ENCODE peak calls at places on chromosomes 11 and 22, in six cellular contexts. One of them, this sample, is unnamed.

GRCh38 chr11:122791411-122791810 is 46.9 kb upstream of the CRTAM start:
- ATAC-seq in GM12878: no peak
- ATAC-seq in upper lobe of left lung: no peak
- ATAC-seq in HepG2: no peak
- ATAC-seq in A549: no peak
- ATAC-seq in K562: no peak
- ATAC-seq in this sample: no peak

GRCh38 chr11:110645253-110645652 is 67.0 kb downstream of the ARHGAP20 start:
- ATAC-seq in GM12878: no peak
- ATAC-seq in upper lobe of left lung: no peak
- ATAC-seq in HepG2: no peak
- ATAC-seq in A549: no peak
- ATAC-seq in K562: no peak
- ATAC-seq in this sample: no peak

GRCh38 chr11:108177570-108177969 is 44.9 kb downstream of the NPAT start:
- ATAC-seq in GM12878: no peak
- ATAC-seq in upper lobe of left lung: no peak
- ATAC-seq in HepG2: peak
- ATAC-seq in A549: no peak
- ATAC-seq in K562: no peak
- ATAC-seq in this sample: no peak

GRCh38 chr11:1873048-1873812 is 18.5 kb downstream of the PRR33 start:
- ATAC-seq in GM12878: no peak
- ATAC-seq in upper lobe of left lung: peak
- ATAC-seq in HepG2: no peak
- ATAC-seq in A549: peak
- ATAC-seq in K562: no peak
- ATAC-seq in this sample: peak

GRCh38 chr11:12540075-12540685 is 134.0 kb upstream of the TEAD1 start:
- ATAC-seq in GM12878: no peak
- ATAC-seq in upper lobe of left lung: no peak
- ATAC-seq in HepG2: no peak
- ATAC-seq in A549: peak
- ATAC-seq in K562: no peak
- ATAC-seq in this sample: no peak

GRCh38 chr22:42655693-42656092 is 6.5 kb upstream of the CYB5R3 start:
- ATAC-seq in GM12878: peak
- ATAC-seq in upper lobe of left lung: no peak
- ATAC-seq in HepG2: peak
- ATAC-seq in A549: no peak
- ATAC-seq in K562: no peak
- ATAC-seq in this sample: no peak

GRCh38 chr22:33328789-33329296 is 270.7 kb upstream of the SYN3 start:
- ATAC-seq in GM12878: no peak
- ATAC-seq in upper lobe of left lung: no peak
- ATAC-seq in HepG2: peak
- ATAC-seq in A549: peak
- ATAC-seq in K562: no peak
- ATAC-seq in this sample: no peak

GRCh38 chr11:68659158-68659921 is 25.0 kb upstream of the GAL start:
- ATAC-seq in GM12878: no peak
- ATAC-seq in upper lobe of left lung: peak
- ATAC-seq in HepG2: peak
- ATAC-seq in A549: peak
- ATAC-seq in K562: peak
- ATAC-seq in this sample: peak

GRCh38 chr11:126080206-126080941 is 17.7 kb upstream of the CDON start:
- ATAC-seq in GM12878: peak
- ATAC-seq in upper lobe of left lung: peak
- ATAC-seq in HepG2: peak
- ATAC-seq in A549: peak
- ATAC-seq in K562: no peak
- ATAC-seq in this sample: no peak

GRCh38 chr22:43802897-43803495 is 9.1 kb downstream of the EFCAB6 start:
- ATAC-seq in GM12878: peak
- ATAC-seq in upper lobe of left lung: no peak
- ATAC-seq in HepG2: no peak
- ATAC-seq in A549: no peak
- ATAC-seq in K562: no peak
- ATAC-seq in this sample: no peak

GRCh38 chr11:36288442-36289225 is 590 bp downstream of the COMMD9 start:
- ATAC-seq in GM12878: no peak
- ATAC-seq in upper lobe of left lung: peak
- ATAC-seq in HepG2: peak
- ATAC-seq in A549: peak
- ATAC-seq in K562: peak
- ATAC-seq in this sample: peak

GRCh38 chr22:42892571-42893316 is 35.7 kb upstream of the ARFGAP3 start:
- ATAC-seq in GM12878: peak
- ATAC-seq in upper lobe of left lung: peak
- ATAC-seq in HepG2: no peak
- ATAC-seq in A549: no peak
- ATAC-seq in K562: no peak
- ATAC-seq in this sample: no peak

GRCh38 chr11:64132388-64132771 is 33.5 kb downstream of the MACROD1 start:
- ATAC-seq in GM12878: no peak
- ATAC-seq in upper lobe of left lung: no peak
- ATAC-seq in HepG2: peak
- ATAC-seq in A549: no peak
- ATAC-seq in K562: no peak
- ATAC-seq in this sample: no peak

GRCh38 chr11:43072911-43073310 is 238.9 kb upstream of the API5 start:
- ATAC-seq in GM12878: no peak
- ATAC-seq in upper lobe of left lung: no peak
- ATAC-seq in HepG2: no peak
- ATAC-seq in A549: no peak
- ATAC-seq in K562: no peak
- ATAC-seq in this sample: no peak

DNA sequence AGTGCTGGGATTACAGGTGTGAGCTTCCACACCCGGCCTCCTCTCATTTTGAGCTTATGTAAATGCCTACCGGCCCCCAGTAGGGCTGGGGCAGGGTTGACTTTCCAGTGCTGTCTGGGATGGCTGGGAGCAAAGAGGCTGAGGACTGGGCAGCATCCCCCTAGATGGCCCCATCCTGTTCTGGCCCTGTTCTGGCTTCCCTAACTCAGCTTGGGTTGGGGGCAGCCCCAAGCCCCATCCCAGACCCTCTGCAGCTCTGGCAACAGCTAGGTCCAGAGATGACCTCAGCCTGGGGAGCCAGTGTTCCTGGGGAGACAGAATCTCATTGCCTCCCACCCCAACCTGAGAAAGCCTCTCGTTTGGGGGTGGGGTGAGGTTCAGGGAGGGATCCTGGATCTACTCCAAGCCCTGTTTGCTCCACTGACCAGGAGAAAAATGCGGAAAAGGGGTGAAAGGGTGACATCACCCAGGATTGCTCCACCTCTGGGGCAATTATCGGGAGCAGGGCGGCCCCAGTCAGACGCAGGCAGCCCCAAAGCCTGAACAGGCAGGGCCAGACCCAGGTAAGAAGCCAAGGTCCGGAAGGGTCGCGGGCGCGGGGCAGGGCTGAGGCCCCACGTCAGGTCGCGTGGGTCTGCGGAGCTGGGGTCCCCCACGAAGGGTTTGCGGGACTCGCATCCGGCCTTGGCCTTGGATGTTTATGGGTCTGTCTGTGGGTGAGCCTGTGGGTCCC is at the start of gene PNPLA2:
- ATAC-seq in GM12878: no peak
- ATAC-seq in upper lobe of left lung: peak
- ATAC-seq in HepG2: peak
- ATAC-seq in A549: peak
- ATAC-seq in K562: no peak
- ATAC-seq in this sample: peak
- TF ChIP-seq POLR2A in GM12878: no peak
- TF ChIP-seq POLR2A in upper lobe of left lung: peak
- TF ChIP-seq POLR2A in HepG2: no peak
- TF ChIP-seq POLR2A in A549: no peak
- TF ChIP-seq POLR2A in K562: no peak
- TF ChIP-seq POLR2A in this sample: no peak

GRCh38 chr11:33690290-33691050 is 10.2 kb downstream of the C11orf91 start:
- ATAC-seq in GM12878: no peak
- ATAC-seq in upper lobe of left lung: peak
- ATAC-seq in HepG2: peak
- ATAC-seq in A549: peak
- ATAC-seq in K562: peak
- ATAC-seq in this sample: peak
- TF ChIP-seq EP300 in GM12878: no peak
- TF ChIP-seq EP300 in upper lobe of left lung: peak
- TF ChIP-seq EP300 in HepG2: no peak
- TF ChIP-seq EP300 in A549: peak
- TF ChIP-seq EP300 in K562: peak
- TF ChIP-seq EP300 in this sample: no peak

GRCh38 chr11:83162377-83162776 is 5.4 kb downstream of the PCF11 start:
- ATAC-seq in GM12878: peak
- ATAC-seq in upper lobe of left lung: no peak
- ATAC-seq in HepG2: no peak
- ATAC-seq in A549: no peak
- ATAC-seq in K562: no peak
- ATAC-seq in this sample: no peak

GRCh38 chr11:83161610-83162199 is 4.8 kb downstream of the PCF11 start:
- ATAC-seq in GM12878: no peak
- ATAC-seq in upper lobe of left lung: no peak
- ATAC-seq in HepG2: no peak
- ATAC-seq in A549: no peak
- ATAC-seq in K562: no peak
- ATAC-seq in this sample: no peak

GRCh38 chr11:83158474-83158786 is 1.5 kb downstream of the PCF11 start:
- ATAC-seq in GM12878: no peak
- ATAC-seq in upper lobe of left lung: no peak
- ATAC-seq in HepG2: no peak
- ATAC-seq in A549: no peak
- ATAC-seq in K562: no peak
- ATAC-seq in this sample: no peak

GRCh38 chr11:83158965-83159900 is 2.3 kb downstream of the PCF11 start:
- ATAC-seq in GM12878: no peak
- ATAC-seq in upper lobe of left lung: no peak
- ATAC-seq in HepG2: no peak
- ATAC-seq in A549: no peak
- ATAC-seq in K562: no peak
- ATAC-seq in this sample: no peak

DNA sequence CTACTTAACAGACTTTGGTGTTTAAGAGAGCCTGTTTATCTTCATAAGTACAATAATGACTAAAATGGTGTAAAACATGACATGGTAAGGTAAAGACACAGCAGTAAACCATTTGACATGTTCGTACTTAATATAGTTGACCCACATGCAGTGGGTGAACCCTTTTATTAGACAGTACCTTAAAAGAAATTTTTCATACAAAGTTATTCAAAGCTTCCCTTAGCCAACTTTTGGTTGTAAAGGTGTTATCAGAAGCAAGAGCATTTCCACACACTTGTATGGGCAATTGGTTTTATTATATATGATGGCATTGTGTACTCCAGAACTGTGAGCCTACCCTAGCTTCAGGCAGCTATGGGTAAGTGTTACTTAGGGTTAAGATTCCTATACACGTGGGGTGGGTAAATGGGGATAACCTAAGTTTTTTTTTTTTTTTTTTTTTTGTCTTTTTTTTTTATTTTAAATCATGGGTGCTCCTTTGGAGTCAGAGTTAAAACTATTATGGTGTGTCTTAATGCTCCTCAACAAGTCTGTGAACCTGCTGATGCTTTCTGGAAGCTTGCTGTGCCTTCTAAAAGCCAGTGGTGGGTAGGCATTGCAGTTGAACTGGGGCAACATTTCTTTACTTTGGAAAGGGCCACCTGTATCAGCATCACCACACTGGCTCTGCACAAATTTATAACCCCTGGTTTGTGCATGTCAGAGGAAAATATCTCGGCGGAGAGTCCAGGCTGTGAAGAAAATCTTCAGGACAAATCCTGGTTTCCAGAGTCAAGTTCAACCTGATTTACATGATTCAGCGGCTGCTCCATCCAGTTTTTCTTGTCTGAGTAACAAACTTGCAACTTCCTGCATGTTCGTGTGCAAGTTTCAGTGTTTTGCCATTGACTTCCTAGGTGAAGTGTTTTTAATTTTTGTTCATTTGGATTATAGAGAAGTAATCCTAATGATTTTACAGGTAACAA is 3.3 kb downstream of the PCF11 start:
- ATAC-seq in GM12878: no peak
- ATAC-seq in upper lobe of left lung: no peak
- ATAC-seq in HepG2: no peak
- ATAC-seq in A549: no peak
- ATAC-seq in K562: no peak
- ATAC-seq in this sample: no peak
- TF ChIP-seq POLR2A in GM12878: peak
- TF ChIP-seq POLR2A in upper lobe of left lung: no peak
- TF ChIP-seq POLR2A in HepG2: peak
- TF ChIP-seq POLR2A in A549: no peak
- TF ChIP-seq POLR2A in K562: peak
- TF ChIP-seq POLR2A in this sample: no peak

DNA sequence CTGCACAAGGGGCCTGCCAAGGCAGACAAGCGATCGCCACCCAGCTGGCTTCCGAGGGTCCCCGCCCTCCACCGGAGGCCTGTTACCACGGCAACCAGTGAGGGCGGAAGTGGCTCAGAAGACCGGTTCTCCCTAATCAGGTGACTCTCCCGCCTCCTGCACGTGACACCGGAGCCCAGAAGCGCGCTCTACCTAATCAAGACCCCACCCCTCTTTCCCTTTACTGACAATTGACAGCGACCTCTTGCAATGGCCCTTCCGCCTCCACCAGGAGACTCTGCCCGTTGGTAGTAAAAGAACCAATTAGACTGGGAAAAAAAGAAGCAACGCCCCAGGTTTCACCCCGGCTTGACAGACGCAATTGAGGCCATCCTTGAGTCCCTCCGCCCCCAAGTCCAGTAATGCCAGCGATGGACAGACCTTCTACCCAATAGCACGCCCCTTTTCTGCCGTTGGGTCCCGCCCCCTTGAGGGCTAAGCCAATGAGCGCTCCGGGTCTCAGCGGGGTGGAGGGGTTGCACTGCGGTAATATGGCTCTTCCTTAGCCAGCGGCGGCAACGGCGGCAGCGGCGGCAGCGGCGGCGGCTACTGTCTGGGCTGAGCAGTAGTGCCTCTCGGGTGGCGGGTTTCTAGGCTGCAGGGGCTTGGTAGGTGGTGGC is at the start of gene UVRAG:
- ATAC-seq in GM12878: peak
- ATAC-seq in upper lobe of left lung: peak
- ATAC-seq in HepG2: peak
- ATAC-seq in A549: peak
- ATAC-seq in K562: peak
- ATAC-seq in this sample: peak
- TF ChIP-seq EP300 in GM12878: no peak
- TF ChIP-seq EP300 in upper lobe of left lung: no peak
- TF ChIP-seq EP300 in HepG2: no peak
- TF ChIP-seq EP300 in A549: no peak
- TF ChIP-seq EP300 in K562: no peak
- TF ChIP-seq EP300 in this sample: no peak

GRCh38 chr11:10856689-10857603 is 907 bp downstream of the ZBED5 start:
- ATAC-seq in GM12878: peak
- ATAC-seq in upper lobe of left lung: peak
- ATAC-seq in HepG2: peak
- ATAC-seq in A549: peak
- ATAC-seq in K562: peak
- ATAC-seq in this sample: no peak
- TF ChIP-seq POLR2A in GM12878: no peak
- TF ChIP-seq POLR2A in upper lobe of left lung: no peak
- TF ChIP-seq POLR2A in HepG2: no peak
- TF ChIP-seq POLR2A in A549: no peak
- TF ChIP-seq POLR2A in K562: no peak
- TF ChIP-seq POLR2A in this sample: no peak

This sample was measured in gastroesophageal sphincter.